ENCODE peak calls at places on chromosomes 11 and 22, in eight cellular contexts. One of them, this sample, is unnamed. For H3K27me3, the result is how much of the 10 kb centered on the place peaks cover.

GRCh38 chr22:30078320-30079311 is 1.6 kb upstream of the HORMAD2 start:
- DNase-seq in ovary: no peak
- DNase-seq in adrenal gland: no peak
- DNase-seq in upper lobe of right lung: peak
- DNase-seq in PC-9: no peak
- DNase-seq in heart left ventricle: no peak
- DNase-seq in lung: peak
- DNase-seq in tibial artery: no peak
- DNase-seq in this sample: peak

GRCh38 chr22:43293259-43293658 is 49.9 kb downstream of the SCUBE1 start:
- DNase-seq in PC-9: no peak
- DNase-seq in heart left ventricle: no peak
- DNase-seq in adrenal gland: no peak
- DNase-seq in ovary: no peak
- DNase-seq in tibial artery: no peak
- DNase-seq in lung: no peak
- DNase-seq in upper lobe of right lung: no peak
- DNase-seq in this sample: no peak

GRCh38 chr11:128394436-128395089 is 192.8 kb downstream of the ETS1 start:
- DNase-seq in upper lobe of right lung: no peak
- DNase-seq in ovary: peak
- DNase-seq in tibial artery: no peak
- DNase-seq in PC-9: no peak
- DNase-seq in adrenal gland: no peak
- DNase-seq in heart left ventricle: peak
- DNase-seq in lung: no peak
- DNase-seq in this sample: no peak

GRCh38 chr11:58493676-58494075 is 14.2 kb downstream of the OR5B21 start:
- DNase-seq in ovary: no peak
- DNase-seq in tibial artery: no peak
- DNase-seq in lung: no peak
- DNase-seq in PC-9: no peak
- DNase-seq in upper lobe of right lung: no peak
- DNase-seq in adrenal gland: no peak
- DNase-seq in heart left ventricle: no peak
- DNase-seq in this sample: no peak

GRCh38 chr11:11973361-11973800 is 35.0 kb downstream of the DKK3 start:
- DNase-seq in lung: no peak
- DNase-seq in upper lobe of right lung: peak
- DNase-seq in heart left ventricle: peak
- DNase-seq in ovary: peak
- DNase-seq in tibial artery: peak
- DNase-seq in adrenal gland: peak
- DNase-seq in PC-9: no peak
- DNase-seq in this sample: no peak

GRCh38 chr22:42379961-42380537 is 52.2 kb downstream of the NFAM1 start:
- DNase-seq in ovary: no peak
- DNase-seq in heart left ventricle: no peak
- DNase-seq in lung: no peak
- DNase-seq in tibial artery: no peak
- DNase-seq in adrenal gland: no peak
- DNase-seq in upper lobe of right lung: no peak
- DNase-seq in PC-9: no peak
- DNase-seq in this sample: no peak

GRCh38 chr11:124864892-124865180 is 396 bp upstream of the ROBO3 start:
- DNase-seq in lung: no peak
- DNase-seq in PC-9: no peak
- DNase-seq in heart left ventricle: no peak
- DNase-seq in tibial artery: no peak
- DNase-seq in upper lobe of right lung: no peak
- DNase-seq in adrenal gland: no peak
- DNase-seq in ovary: peak
- DNase-seq in this sample: no peak

GRCh38 chr11:32597914-32598313 is 14.3 kb downstream of the EIF3M start:
- DNase-seq in lung: no peak
- DNase-seq in upper lobe of right lung: no peak
- DNase-seq in heart left ventricle: no peak
- DNase-seq in adrenal gland: no peak
- DNase-seq in PC-9: no peak
- DNase-seq in tibial artery: no peak
- DNase-seq in ovary: no peak
- DNase-seq in this sample: no peak

GRCh38 chr11:122028561-122028960 is 87.5 kb downstream of the BLID start:
- DNase-seq in upper lobe of right lung: no peak
- DNase-seq in adrenal gland: no peak
- DNase-seq in ovary: no peak
- DNase-seq in heart left ventricle: no peak
- DNase-seq in tibial artery: no peak
- DNase-seq in lung: no peak
- DNase-seq in PC-9: no peak
- DNase-seq in this sample: no peak

GRCh38 chr11:113446938-113447337 is 28.3 kb downstream of the DRD2 start:
- DNase-seq in lung: no peak
- DNase-seq in upper lobe of right lung: no peak
- DNase-seq in PC-9: no peak
- DNase-seq in tibial artery: no peak
- DNase-seq in heart left ventricle: no peak
- DNase-seq in ovary: no peak
- DNase-seq in adrenal gland: no peak
- DNase-seq in this sample: no peak

GRCh38 chr11:126194121-126194543 is 17.3 kb downstream of the RPUSD4 start:
- DNase-seq in heart left ventricle: no peak
- DNase-seq in adrenal gland: peak
- DNase-seq in upper lobe of right lung: no peak
- DNase-seq in ovary: peak
- DNase-seq in PC-9: no peak
- DNase-seq in lung: no peak
- DNase-seq in tibial artery: peak
- DNase-seq in this sample: peak

GRCh38 chr11:1564535-1565172 is 7.4 kb downstream of the DUSP8 start:
- DNase-seq in tibial artery: peak
- DNase-seq in PC-9: no peak
- DNase-seq in upper lobe of right lung: peak
- DNase-seq in ovary: no peak
- DNase-seq in heart left ventricle: peak
- DNase-seq in adrenal gland: peak
- DNase-seq in lung: no peak
- DNase-seq in this sample: no peak

GRCh38 chr11:87254582-87254981 is 216.8 kb downstream of the TMEM135 start:
- DNase-seq in lung: no peak
- DNase-seq in tibial artery: no peak
- DNase-seq in upper lobe of right lung: no peak
- DNase-seq in heart left ventricle: no peak
- DNase-seq in adrenal gland: no peak
- DNase-seq in PC-9: no peak
- DNase-seq in ovary: no peak
- DNase-seq in this sample: no peak

GRCh38 chr11:508956-509355 is 1.9 kb upstream of the RNH1 start:
- DNase-seq in lung: no peak
- DNase-seq in tibial artery: no peak
- DNase-seq in ovary: peak
- DNase-seq in heart left ventricle: no peak
- DNase-seq in upper lobe of right lung: no peak
- DNase-seq in PC-9: no peak
- DNase-seq in adrenal gland: peak
- DNase-seq in this sample: no peak

GRCh38 chr11:19931141-19931767 is 218.6 kb downstream of the NAV2 start:
- DNase-seq in adrenal gland: no peak
- DNase-seq in heart left ventricle: no peak
- DNase-seq in ovary: peak
- DNase-seq in upper lobe of right lung: no peak
- DNase-seq in PC-9: no peak
- DNase-seq in lung: no peak
- DNase-seq in tibial artery: no peak
- DNase-seq in this sample: no peak

GRCh38 chr11:119318240-119319135 is 1.6 kb upstream of the MCAM start:
- DNase-seq in adrenal gland: no peak
- DNase-seq in tibial artery: no peak
- DNase-seq in heart left ventricle: peak
- DNase-seq in upper lobe of right lung: no peak
- DNase-seq in lung: no peak
- DNase-seq in ovary: no peak
- DNase-seq in PC-9: peak
- DNase-seq in this sample: peak

GRCh38 chr11:123526918-123527317 is 96.8 kb downstream of the GRAMD1B start:
- DNase-seq in tibial artery: no peak
- DNase-seq in heart left ventricle: no peak
- DNase-seq in adrenal gland: no peak
- DNase-seq in upper lobe of right lung: no peak
- DNase-seq in PC-9: no peak
- DNase-seq in lung: no peak
- DNase-seq in ovary: no peak
- DNase-seq in this sample: no peak

GRCh38 chr11:47488674-47489394 is 39.9 kb upstream of the RAPSN start:
- DNase-seq in tibial artery: no peak
- DNase-seq in PC-9: no peak
- DNase-seq in lung: no peak
- DNase-seq in heart left ventricle: no peak
- DNase-seq in ovary: no peak
- DNase-seq in upper lobe of right lung: no peak
- DNase-seq in adrenal gland: no peak
- DNase-seq in this sample: no peak

GRCh38 chr11:126591966-126592489 is 236.5 kb downstream of the ST3GAL4 start:
- DNase-seq in ovary: no peak
- DNase-seq in heart left ventricle: no peak
- DNase-seq in tibial artery: no peak
- DNase-seq in lung: no peak
- DNase-seq in PC-9: no peak
- DNase-seq in upper lobe of right lung: no peak
- DNase-seq in adrenal gland: no peak
- DNase-seq in this sample: no peak

GRCh38 chr11:130388607-130389205 is 39.7 kb downstream of the ADAMTS8 start:
- DNase-seq in heart left ventricle: no peak
- DNase-seq in ovary: no peak
- DNase-seq in adrenal gland: no peak
- DNase-seq in lung: no peak
- DNase-seq in PC-9: no peak
- DNase-seq in tibial artery: no peak
- DNase-seq in upper lobe of right lung: no peak
- DNase-seq in this sample: peak

GRCh38 chr11:57639321-57640067 is 10.2 kb downstream of the YPEL4 start:
- DNase-seq in PC-9: no peak
- DNase-seq in ovary: no peak
- DNase-seq in tibial artery: no peak
- DNase-seq in lung: no peak
- DNase-seq in heart left ventricle: no peak
- DNase-seq in adrenal gland: no peak
- DNase-seq in upper lobe of right lung: no peak
- DNase-seq in this sample: no peak

DNA sequence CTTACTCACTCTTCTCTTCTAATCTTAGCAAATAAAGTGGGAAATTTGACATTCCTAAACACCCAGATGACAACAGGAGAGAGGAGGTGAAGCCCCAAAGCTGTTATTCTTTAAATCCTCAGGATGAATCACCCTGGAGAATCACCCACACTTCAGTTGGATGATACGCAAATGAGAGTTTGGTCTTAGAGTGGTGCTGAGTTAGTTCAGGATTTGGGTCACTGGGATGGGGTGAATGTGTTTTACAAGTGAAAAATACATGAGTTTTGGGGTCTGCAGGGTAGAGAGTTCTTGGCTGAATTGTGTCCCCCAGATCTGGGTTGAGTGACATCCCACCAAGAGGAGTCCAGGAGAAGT is 117.2 kb downstream of the GGTLC2 start:
- DNase-seq in tibial artery: no peak
- DNase-seq in heart left ventricle: no peak
- DNase-seq in lung: no peak
- DNase-seq in ovary: no peak
- DNase-seq in upper lobe of right lung: no peak
- DNase-seq in adrenal gland: no peak
- DNase-seq in PC-9: no peak
- DNase-seq in this sample: no peak
- H3K27me3 ChIP-seq in tibial artery: under half
- H3K27me3 ChIP-seq in heart left ventricle: under half
- H3K27me3 ChIP-seq in lung: under half
- H3K27me3 ChIP-seq in ovary: under half
- H3K27me3 ChIP-seq in upper lobe of right lung: under half
- H3K27me3 ChIP-seq in adrenal gland: under half
- H3K27me3 ChIP-seq in PC-9: under half
- H3K27me3 ChIP-seq in this sample: under half

GRCh38 chr22:50730941-50731661 is 6.9 kb upstream of the ACR start:
- DNase-seq in lung: no peak
- DNase-seq in PC-9: no peak
- DNase-seq in heart left ventricle: peak
- DNase-seq in adrenal gland: peak
- DNase-seq in upper lobe of right lung: peak
- DNase-seq in tibial artery: peak
- DNase-seq in ovary: peak
- DNase-seq in this sample: no peak
- H3K27me3 ChIP-seq in lung: under half
- H3K27me3 ChIP-seq in PC-9: under half
- H3K27me3 ChIP-seq in heart left ventricle: under half
- H3K27me3 ChIP-seq in adrenal gland: under half
- H3K27me3 ChIP-seq in upper lobe of right lung: under half
- H3K27me3 ChIP-seq in tibial artery: half or more
- H3K27me3 ChIP-seq in ovary: under half
- H3K27me3 ChIP-seq in this sample: under half

DNA sequence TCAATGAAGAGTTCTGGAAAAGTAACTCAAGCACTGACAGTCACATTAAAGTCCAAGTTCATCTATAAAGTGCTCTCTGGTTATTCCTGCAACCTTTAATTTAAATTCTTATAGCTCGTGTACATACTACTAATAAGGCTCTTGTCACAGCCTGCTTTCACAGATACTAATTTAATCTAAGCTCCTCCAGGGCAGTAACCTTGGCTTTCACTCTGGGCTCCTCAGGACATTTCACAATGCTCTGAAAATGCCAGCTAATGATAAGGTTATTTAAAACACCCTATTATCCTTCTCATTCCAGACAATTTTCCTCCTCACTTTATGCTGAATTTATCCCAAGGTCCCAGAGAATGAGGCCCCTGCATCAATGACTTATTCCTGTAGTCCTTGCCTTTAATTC is 242.7 kb upstream of the CCDC90B start:
- DNase-seq in upper lobe of right lung: no peak
- DNase-seq in adrenal gland: no peak
- DNase-seq in lung: no peak
- DNase-seq in PC-9: peak
- DNase-seq in tibial artery: no peak
- DNase-seq in ovary: no peak
- DNase-seq in heart left ventricle: no peak
- DNase-seq in this sample: no peak
- H3K27me3 ChIP-seq in upper lobe of right lung: under half
- H3K27me3 ChIP-seq in adrenal gland: under half
- H3K27me3 ChIP-seq in lung: under half
- H3K27me3 ChIP-seq in PC-9: under half
- H3K27me3 ChIP-seq in tibial artery: under half
- H3K27me3 ChIP-seq in ovary: under half
- H3K27me3 ChIP-seq in heart left ventricle: under half
- H3K27me3 ChIP-seq in this sample: under half

DNA sequence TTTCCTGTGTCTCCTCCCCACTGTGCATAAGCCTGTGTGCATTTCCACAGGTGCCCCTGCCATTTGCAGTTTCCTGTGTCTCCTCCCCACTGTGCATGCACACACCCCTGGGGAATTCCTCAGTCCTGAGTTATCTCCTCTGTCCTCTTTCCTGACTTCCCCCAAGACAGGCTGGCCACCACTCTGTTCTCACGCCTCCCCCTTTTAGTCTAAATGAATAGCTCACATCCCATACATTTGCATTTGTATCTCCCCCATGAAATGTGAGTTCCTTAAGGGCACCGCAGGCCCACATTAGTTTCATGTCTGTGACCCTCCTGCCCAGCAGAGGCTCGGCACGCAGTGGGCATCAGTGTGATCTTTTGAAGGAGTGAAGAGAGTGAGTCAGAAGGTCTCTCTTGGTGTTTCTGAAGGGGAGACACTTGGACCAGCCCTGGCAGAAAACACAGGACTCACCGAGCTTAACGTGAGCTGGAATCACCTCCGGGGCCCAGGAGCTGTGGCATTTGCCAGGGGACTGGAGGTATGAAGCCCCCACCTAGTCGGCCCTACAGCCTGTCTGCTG is 6.2 kb downstream of the LRRC74B start:
- DNase-seq in upper lobe of right lung: no peak
- DNase-seq in PC-9: no peak
- DNase-seq in ovary: no peak
- DNase-seq in heart left ventricle: no peak
- DNase-seq in tibial artery: no peak
- DNase-seq in lung: no peak
- DNase-seq in adrenal gland: no peak
- DNase-seq in this sample: no peak
- H3K27me3 ChIP-seq in upper lobe of right lung: under half
- H3K27me3 ChIP-seq in PC-9: under half
- H3K27me3 ChIP-seq in ovary: under half
- H3K27me3 ChIP-seq in heart left ventricle: under half
- H3K27me3 ChIP-seq in tibial artery: under half
- H3K27me3 ChIP-seq in lung: under half
- H3K27me3 ChIP-seq in adrenal gland: under half
- H3K27me3 ChIP-seq in this sample: under half

This sample was measured in CD4-positive, CD25-positive, alpha-beta regulatory T cell.